ENCODE peak calls at places on chromosome 9, in ten cellular contexts. X is upper lobe of right lung, G is GM12865, C is NB4, Q is heart left ventricle, O is dorsolateral prefrontal cortex, E is fibroblast of the aortic adventitia, M is A549, W is cardiac muscle cell, S is left ventricle myocardium inferior. T is an unnamed sample.

GRCh38 chr9:19409406-19410194 is 791 bp downstream of the ACER2 start:
- DNase-seq in S (peak; percentile 58), O (no peak), M (peak; percentile 33), E (no peak), C (peak; percentile 73), X (peak; percentile 68), Q (peak; percentile 67), G (peak; percentile 48), W (peak; percentile 15), T (no peak)

GRCh38 chr9:115360122-115360521 is 242.2 kb upstream of the TNC start:
- DNase-seq in E (no peak), Q (no peak), M (no peak), O (no peak), S (no peak), W (no peak), X (no peak), G (no peak), C (no peak), T (no peak)

GRCh38 chr9:91421022-91421765 is 2.4 kb downstream of the NFIL3 start:
- DNase-seq in E (peak; percentile 62), C (no peak), Q (peak; percentile 34), G (no peak), S (peak; percentile 46), W (peak; percentile 80), X (peak; percentile 72), O (peak; percentile 47), M (no peak), T (no peak)

GRCh38 chr9:116813029-116813295 is 125.9 kb downstream of the TRIM32 start:
- DNase-seq in C (no peak), G (no peak), E (no peak), X (no peak), Q (no peak), M (no peak), S (no peak), W (no peak), O (no peak), T (no peak)

GRCh38 chr9:84953797-84954695 is 284.5 kb downstream of the NTRK2 start:
- DNase-seq in G (peak; percentile 72), X (peak; percentile 87), M (peak; percentile 78), Q (peak; percentile 76), S (peak; percentile 77), C (peak; percentile 67), E (peak; percentile 11), O (peak; percentile 91), W (peak; percentile 78), T (peak; percentile 13)

GRCh38 chr9:10226996-10227395 is 385.8 kb downstream of the PTPRD start:
- DNase-seq in Q (no peak), C (no peak), M (no peak), O (no peak), S (no peak), W (no peak), X (no peak), G (no peak), E (no peak), T (no peak)

GRCh38 chr9:119004618-119004990 is 364.6 kb downstream of the BRINP1 start:
- DNase-seq in C (no peak), S (peak; percentile 48), X (no peak), O (no peak), G (no peak), E (peak; percentile 25), W (peak; percentile 89), Q (peak; percentile 81), M (no peak), T (no peak)

GRCh38 chr9:124716795-124717194 is 54.3 kb downstream of the NR6A1 start:
- DNase-seq in X (no peak), E (no peak), O (no peak), C (no peak), Q (no peak), S (no peak), W (no peak), G (peak; percentile 20), M (no peak), T (no peak)

DNA sequence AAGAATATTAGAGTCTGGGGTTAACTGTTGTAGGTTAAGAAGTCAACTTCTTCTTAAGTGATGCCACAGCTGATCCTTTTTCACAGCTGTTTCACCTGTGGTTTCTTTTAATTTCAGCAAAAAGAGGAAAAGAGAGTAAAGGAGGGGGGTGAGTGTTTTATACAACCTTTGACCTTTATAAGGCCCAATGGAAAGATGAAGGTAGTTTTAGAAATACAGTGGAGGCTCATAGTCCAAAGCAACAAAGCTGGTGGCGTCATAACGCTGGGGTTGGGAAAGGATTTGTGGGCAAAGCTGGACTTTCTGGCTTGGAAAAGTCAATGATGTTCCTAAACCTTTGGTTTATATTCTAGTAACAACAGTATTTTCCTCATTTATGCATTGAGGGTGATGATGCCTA is 49.5 kb downstream of the RCL1 start:
- DNase-seq in E (no peak), C (no peak), Q (no peak), M (no peak), W (no peak), X (no peak), G (no peak), O (no peak), S (no peak), T (no peak)
- H3K4me3 ChIP-seq in E (no peak overlapping the region), C (no peak overlapping the region), Q (no peak overlapping the region), M (no peak overlapping the region), W (no peak overlapping the region), X (no peak overlapping the region), G (no peak overlapping the region), O (no peak overlapping the region), S (no peak overlapping the region), T (no peak overlapping the region)

GRCh38 chr9:38068866-38069628 is at the start of gene SHB:
- DNase-seq in W (peak; percentile 91), E (peak; percentile 43), M (peak; percentile 83), X (peak; percentile 94), S (peak; percentile 90), G (peak; percentile 83), C (peak; percentile 68), O (peak; percentile 82), Q (peak; percentile 85), T (no peak)
- TF ChIP-seq CTCF in W (no peak), E (no peak), M (peak; percentile 22), X (no peak), S (peak; percentile 68), G (no peak), C (no peak), O (no peak), Q (no peak), T (peak; percentile 25)

GRCh38 chr9:136506425-136506824 is 23.6 kb upstream of the SEC16A start:
- DNase-seq in G (no peak), X (no peak), O (no peak), W (no peak), C (no peak), M (no peak), E (no peak), S (no peak), Q (no peak), T (no peak)

GRCh38 chr9:136507221-136507991 is 24.6 kb upstream of the SEC16A start:
- DNase-seq in O (no peak), E (no peak), X (no peak), M (no peak), S (no peak), G (no peak), Q (no peak), W (no peak), C (no peak), T (no peak)

GRCh38 chr9:136508729-136509500 is 26.1 kb upstream of the SEC16A start:
- DNase-seq in X (no peak), S (no peak), C (no peak), Q (no peak), W (no peak), E (no peak), M (no peak), O (no peak), G (no peak), T (no peak)

GRCh38 chr9:136509549-136509948 is 26.7 kb upstream of the SEC16A start:
- DNase-seq in M (no peak), X (no peak), E (no peak), Q (no peak), S (no peak), C (no peak), O (no peak), G (no peak), W (no peak), T (no peak)

DNA sequence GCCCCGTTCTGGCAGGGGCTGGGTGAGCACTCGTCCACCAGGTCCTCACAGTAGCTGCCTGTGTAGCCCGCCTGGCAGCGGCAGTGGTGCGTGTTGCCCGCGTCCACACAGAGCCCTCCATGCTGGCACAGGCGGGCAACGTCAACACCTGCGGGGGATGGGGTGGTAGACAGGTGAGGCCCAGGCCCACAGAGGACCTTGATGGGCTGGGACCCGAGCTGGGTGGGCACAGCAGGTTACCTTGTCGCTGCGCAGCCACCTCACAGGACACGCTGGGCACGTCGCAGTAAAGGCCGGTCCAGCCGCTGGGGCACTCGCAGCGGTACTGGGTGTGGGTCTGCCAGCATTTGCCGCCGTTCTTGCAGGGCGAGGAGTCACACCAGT is 25.1 kb upstream of the SEC16A start:
- DNase-seq in S (no peak), E (no peak), G (no peak), O (no peak), W (no peak), Q (no peak), X (no peak), C (no peak), M (no peak), T (no peak)
- H3K4me3 ChIP-seq in S (no peak overlapping the region), E (no peak overlapping the region), G (no peak overlapping the region), O (no peak overlapping the region), W (no peak overlapping the region), Q (no peak overlapping the region), X (no peak overlapping the region), C (no peak overlapping the region), M (no peak overlapping the region), T (no peak overlapping the region)

GRCh38 chr9:70123695-70124094 is 80.0 kb downstream of the MAMDC2 start:
- DNase-seq in X (no peak), M (no peak), Q (no peak), S (no peak), G (no peak), C (no peak), E (no peak), W (no peak), O (no peak), T (no peak)

GRCh38 chr9:70117835-70118319 is 74.2 kb downstream of the MAMDC2 start:
- DNase-seq in Q (no peak), G (no peak), W (no peak), S (no peak), E (peak; percentile 81), O (no peak), X (no peak), M (no peak), C (no peak), T (no peak)

GRCh38 chr9:70121818-70122436 is 78.3 kb downstream of the MAMDC2 start:
- DNase-seq in O (no peak), S (no peak), E (peak; percentile 73), G (no peak), C (no peak), M (no peak), X (no peak), W (no peak), Q (no peak), T (no peak)

GRCh38 chr9:70119786-70120185 is 76.1 kb downstream of the MAMDC2 start:
- DNase-seq in S (no peak), G (no peak), Q (no peak), E (no peak), M (no peak), C (no peak), O (no peak), X (no peak), W (no peak), T (no peak)

DNA sequence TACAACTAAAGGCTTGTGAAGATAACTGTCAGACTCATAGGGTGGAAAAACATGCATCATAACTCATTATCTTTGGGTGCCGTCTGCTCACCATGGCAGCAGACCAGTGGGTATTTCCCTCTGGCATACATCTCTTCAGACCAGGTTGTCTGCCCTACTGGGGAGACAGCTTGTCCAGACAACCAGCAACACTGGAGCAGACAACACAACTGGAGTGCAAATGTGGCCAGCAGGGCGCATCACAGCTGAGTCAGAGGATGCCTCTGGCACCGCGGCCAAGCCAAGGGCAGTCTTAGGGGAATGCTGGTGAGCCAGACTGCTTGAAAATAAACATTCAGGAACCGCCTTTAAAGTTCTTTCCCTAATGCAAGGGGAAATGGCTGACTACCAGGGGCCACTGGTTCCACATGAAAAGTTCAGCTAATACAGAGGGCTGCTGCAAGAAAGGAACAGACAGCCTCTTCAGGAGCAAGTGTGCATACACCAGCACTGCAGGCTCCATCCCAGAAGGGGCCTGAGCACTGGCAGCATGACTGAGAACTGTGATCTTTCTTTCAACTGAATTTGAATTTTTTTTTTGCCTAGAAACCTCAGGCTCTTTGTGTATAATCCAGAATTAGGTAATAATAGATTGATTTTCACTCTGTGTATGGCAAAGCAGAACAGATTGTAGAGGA is 77.3 kb downstream of the MAMDC2 start:
- DNase-seq in M (no peak), W (no peak), G (no peak), E (peak; percentile 94), C (no peak), Q (peak; percentile 84), S (peak; percentile 76), X (no peak), O (no peak), T (no peak)
- TF ChIP-seq CTCF in M (peak; percentile 4), W (peak; percentile 43), G (no peak), E (peak; percentile 35), C (no peak), Q (no peak), S (peak; percentile 31), X (no peak), O (no peak), T (no peak)

T was measured in GM12864.